ENCODE peak calls at places on chromosome 13, in ten cellular contexts. One of them, this sample, is unnamed.

GRCh38 chr13:74026753-74027152 is 107.5 kb downstream of the KLF12 start:
- DNase-seq in stimulated activated CD4-positive, alpha-beta T cell treated with anti-CD3 and anti-CD28 coated beads, Interleukin-2, amount 100 ng/mL, for 48 hours: peak; percentile 40
- DNase-seq in NCI-H345: no peak
- DNase-seq in fibroblast of the conjunctiva: no peak
- DNase-seq in Right ventricle myocardium superior: no peak
- DNase-seq in stimulated activated effector memory CD8-positive, alpha-beta T cell treated with anti-CD3 and anti-CD28 coated beads, Interleukin-12 subunit alpha, Interleukin-12 subunit beta, amount 100 ng/mL, for 72 hours: peak; percentile 68
- DNase-seq in H7: peak; percentile 44
- DNase-seq in foreskin fibroblast: no peak
- DNase-seq in cardiac muscle cell: peak; percentile 41
- DNase-seq in fibroblast of pulmonary artery: peak; percentile 20
- DNase-seq in this sample: no peak

GRCh38 chr13:71867101-71867814 is at the start of gene DACH1:
- DNase-seq in stimulated activated CD4-positive, alpha-beta T cell treated with anti-CD3 and anti-CD28 coated beads, Interleukin-2, amount 100 ng/mL, for 48 hours: no peak
- DNase-seq in NCI-H345: peak; percentile 71
- DNase-seq in fibroblast of the conjunctiva: peak; percentile 17
- DNase-seq in Right ventricle myocardium superior: peak; percentile 63
- DNase-seq in stimulated activated effector memory CD8-positive, alpha-beta T cell treated with anti-CD3 and anti-CD28 coated beads, Interleukin-12 subunit alpha, Interleukin-12 subunit beta, amount 100 ng/mL, for 72 hours: no peak
- DNase-seq in H7: peak; percentile 50
- DNase-seq in foreskin fibroblast: peak; percentile 63
- DNase-seq in cardiac muscle cell: peak; percentile 73
- DNase-seq in fibroblast of pulmonary artery: peak; percentile 68
- DNase-seq in this sample: no peak

GRCh38 chr13:39417131-39417530 is 185.9 kb downstream of the LHFPL6 start:
- DNase-seq in stimulated activated CD4-positive, alpha-beta T cell treated with anti-CD3 and anti-CD28 coated beads, Interleukin-2, amount 100 ng/mL, for 48 hours: no peak
- DNase-seq in NCI-H345: no peak
- DNase-seq in fibroblast of the conjunctiva: no peak
- DNase-seq in Right ventricle myocardium superior: peak; percentile 42
- DNase-seq in stimulated activated effector memory CD8-positive, alpha-beta T cell treated with anti-CD3 and anti-CD28 coated beads, Interleukin-12 subunit alpha, Interleukin-12 subunit beta, amount 100 ng/mL, for 72 hours: no peak
- DNase-seq in H7: peak; percentile 36
- DNase-seq in foreskin fibroblast: peak; percentile 20
- DNase-seq in cardiac muscle cell: peak; percentile 65
- DNase-seq in fibroblast of pulmonary artery: peak; percentile 34
- DNase-seq in this sample: no peak

GRCh38 chr13:44362394-44363040 is 11.1 kb upstream of the SERP2 start:
- DNase-seq in stimulated activated CD4-positive, alpha-beta T cell treated with anti-CD3 and anti-CD28 coated beads, Interleukin-2, amount 100 ng/mL, for 48 hours: no peak
- DNase-seq in NCI-H345: no peak
- DNase-seq in fibroblast of the conjunctiva: no peak
- DNase-seq in Right ventricle myocardium superior: no peak
- DNase-seq in stimulated activated effector memory CD8-positive, alpha-beta T cell treated with anti-CD3 and anti-CD28 coated beads, Interleukin-12 subunit alpha, Interleukin-12 subunit beta, amount 100 ng/mL, for 72 hours: no peak
- DNase-seq in H7: no peak
- DNase-seq in foreskin fibroblast: no peak
- DNase-seq in cardiac muscle cell: no peak
- DNase-seq in fibroblast of pulmonary artery: no peak
- DNase-seq in this sample: no peak

GRCh38 chr13:84243340-84243739 is 361.1 kb upstream of the SLITRK1 start:
- DNase-seq in stimulated activated CD4-positive, alpha-beta T cell treated with anti-CD3 and anti-CD28 coated beads, Interleukin-2, amount 100 ng/mL, for 48 hours: no peak
- DNase-seq in NCI-H345: no peak
- DNase-seq in fibroblast of the conjunctiva: no peak
- DNase-seq in Right ventricle myocardium superior: no peak
- DNase-seq in stimulated activated effector memory CD8-positive, alpha-beta T cell treated with anti-CD3 and anti-CD28 coated beads, Interleukin-12 subunit alpha, Interleukin-12 subunit beta, amount 100 ng/mL, for 72 hours: no peak
- DNase-seq in H7: no peak
- DNase-seq in foreskin fibroblast: no peak
- DNase-seq in cardiac muscle cell: no peak
- DNase-seq in fibroblast of pulmonary artery: no peak
- DNase-seq in this sample: no peak

GRCh38 chr13:95573226-95573625 is 20.7 kb downstream of the CLDN10 start:
- DNase-seq in stimulated activated CD4-positive, alpha-beta T cell treated with anti-CD3 and anti-CD28 coated beads, Interleukin-2, amount 100 ng/mL, for 48 hours: no peak
- DNase-seq in NCI-H345: no peak
- DNase-seq in fibroblast of the conjunctiva: no peak
- DNase-seq in Right ventricle myocardium superior: no peak
- DNase-seq in stimulated activated effector memory CD8-positive, alpha-beta T cell treated with anti-CD3 and anti-CD28 coated beads, Interleukin-12 subunit alpha, Interleukin-12 subunit beta, amount 100 ng/mL, for 72 hours: no peak
- DNase-seq in H7: no peak
- DNase-seq in foreskin fibroblast: peak; percentile 68
- DNase-seq in cardiac muscle cell: no peak
- DNase-seq in fibroblast of pulmonary artery: peak; percentile 67
- DNase-seq in this sample: no peak

GRCh38 chr13:78867655-78868054 is 208.7 kb upstream of the OBI1 start:
- DNase-seq in stimulated activated CD4-positive, alpha-beta T cell treated with anti-CD3 and anti-CD28 coated beads, Interleukin-2, amount 100 ng/mL, for 48 hours: no peak
- DNase-seq in NCI-H345: no peak
- DNase-seq in fibroblast of the conjunctiva: no peak
- DNase-seq in Right ventricle myocardium superior: no peak
- DNase-seq in stimulated activated effector memory CD8-positive, alpha-beta T cell treated with anti-CD3 and anti-CD28 coated beads, Interleukin-12 subunit alpha, Interleukin-12 subunit beta, amount 100 ng/mL, for 72 hours: no peak
- DNase-seq in H7: no peak
- DNase-seq in foreskin fibroblast: no peak
- DNase-seq in cardiac muscle cell: no peak
- DNase-seq in fibroblast of pulmonary artery: no peak
- DNase-seq in this sample: no peak

GRCh38 chr13:98746968-98747367 is 5.5 kb downstream of the SLC15A1 start:
- DNase-seq in stimulated activated CD4-positive, alpha-beta T cell treated with anti-CD3 and anti-CD28 coated beads, Interleukin-2, amount 100 ng/mL, for 48 hours: no peak
- DNase-seq in NCI-H345: no peak
- DNase-seq in fibroblast of the conjunctiva: no peak
- DNase-seq in Right ventricle myocardium superior: no peak
- DNase-seq in stimulated activated effector memory CD8-positive, alpha-beta T cell treated with anti-CD3 and anti-CD28 coated beads, Interleukin-12 subunit alpha, Interleukin-12 subunit beta, amount 100 ng/mL, for 72 hours: no peak
- DNase-seq in H7: no peak
- DNase-seq in foreskin fibroblast: peak; percentile 54
- DNase-seq in cardiac muscle cell: no peak
- DNase-seq in fibroblast of pulmonary artery: peak; percentile 12
- DNase-seq in this sample: no peak

GRCh38 chr13:41742917-41743552 is 217.9 kb downstream of the VWA8 start:
- DNase-seq in stimulated activated CD4-positive, alpha-beta T cell treated with anti-CD3 and anti-CD28 coated beads, Interleukin-2, amount 100 ng/mL, for 48 hours: no peak
- DNase-seq in NCI-H345: no peak
- DNase-seq in fibroblast of the conjunctiva: no peak
- DNase-seq in Right ventricle myocardium superior: no peak
- DNase-seq in stimulated activated effector memory CD8-positive, alpha-beta T cell treated with anti-CD3 and anti-CD28 coated beads, Interleukin-12 subunit alpha, Interleukin-12 subunit beta, amount 100 ng/mL, for 72 hours: no peak
- DNase-seq in H7: no peak
- DNase-seq in foreskin fibroblast: no peak
- DNase-seq in cardiac muscle cell: no peak
- DNase-seq in fibroblast of pulmonary artery: no peak
- DNase-seq in this sample: no peak

GRCh38 chr13:26379831-26380230 is 125.9 kb downstream of the CDK8 start:
- DNase-seq in stimulated activated CD4-positive, alpha-beta T cell treated with anti-CD3 and anti-CD28 coated beads, Interleukin-2, amount 100 ng/mL, for 48 hours: no peak
- DNase-seq in NCI-H345: no peak
- DNase-seq in fibroblast of the conjunctiva: no peak
- DNase-seq in Right ventricle myocardium superior: no peak
- DNase-seq in stimulated activated effector memory CD8-positive, alpha-beta T cell treated with anti-CD3 and anti-CD28 coated beads, Interleukin-12 subunit alpha, Interleukin-12 subunit beta, amount 100 ng/mL, for 72 hours: no peak
- DNase-seq in H7: no peak
- DNase-seq in foreskin fibroblast: no peak
- DNase-seq in cardiac muscle cell: no peak
- DNase-seq in fibroblast of pulmonary artery: no peak
- DNase-seq in this sample: no peak

GRCh38 chr13:45747071-45747470 is 45.0 kb downstream of the CBY2 start:
- DNase-seq in stimulated activated CD4-positive, alpha-beta T cell treated with anti-CD3 and anti-CD28 coated beads, Interleukin-2, amount 100 ng/mL, for 48 hours: no peak
- DNase-seq in NCI-H345: no peak
- DNase-seq in fibroblast of the conjunctiva: no peak
- DNase-seq in Right ventricle myocardium superior: no peak
- DNase-seq in stimulated activated effector memory CD8-positive, alpha-beta T cell treated with anti-CD3 and anti-CD28 coated beads, Interleukin-12 subunit alpha, Interleukin-12 subunit beta, amount 100 ng/mL, for 72 hours: no peak
- DNase-seq in H7: no peak
- DNase-seq in foreskin fibroblast: no peak
- DNase-seq in cardiac muscle cell: no peak
- DNase-seq in fibroblast of pulmonary artery: no peak
- DNase-seq in this sample: no peak

GRCh38 chr13:19782049-19782726 is 557 bp downstream of the PSPC1 start:
- DNase-seq in stimulated activated CD4-positive, alpha-beta T cell treated with anti-CD3 and anti-CD28 coated beads, Interleukin-2, amount 100 ng/mL, for 48 hours: peak; percentile 35
- DNase-seq in NCI-H345: no peak
- DNase-seq in fibroblast of the conjunctiva: no peak
- DNase-seq in Right ventricle myocardium superior: peak; percentile 76
- DNase-seq in stimulated activated effector memory CD8-positive, alpha-beta T cell treated with anti-CD3 and anti-CD28 coated beads, Interleukin-12 subunit alpha, Interleukin-12 subunit beta, amount 100 ng/mL, for 72 hours: peak; percentile 79
- DNase-seq in H7: peak; percentile 66
- DNase-seq in foreskin fibroblast: peak; percentile 72
- DNase-seq in cardiac muscle cell: peak; percentile 62
- DNase-seq in fibroblast of pulmonary artery: peak; percentile 56
- DNase-seq in this sample: peak; percentile 92

GRCh38 chr13:25281193-25281936 is 5.9 kb downstream of the MTMR6 start:
- DNase-seq in stimulated activated CD4-positive, alpha-beta T cell treated with anti-CD3 and anti-CD28 coated beads, Interleukin-2, amount 100 ng/mL, for 48 hours: no peak
- DNase-seq in NCI-H345: no peak
- DNase-seq in fibroblast of the conjunctiva: no peak
- DNase-seq in Right ventricle myocardium superior: no peak
- DNase-seq in stimulated activated effector memory CD8-positive, alpha-beta T cell treated with anti-CD3 and anti-CD28 coated beads, Interleukin-12 subunit alpha, Interleukin-12 subunit beta, amount 100 ng/mL, for 72 hours: no peak
- DNase-seq in H7: no peak
- DNase-seq in foreskin fibroblast: no peak
- DNase-seq in cardiac muscle cell: no peak
- DNase-seq in fibroblast of pulmonary artery: no peak
- DNase-seq in this sample: no peak

GRCh38 chr13:108609353-108609752 is 20.1 kb upstream of the MYO16 start:
- DNase-seq in stimulated activated CD4-positive, alpha-beta T cell treated with anti-CD3 and anti-CD28 coated beads, Interleukin-2, amount 100 ng/mL, for 48 hours: no peak
- DNase-seq in NCI-H345: no peak
- DNase-seq in fibroblast of the conjunctiva: no peak
- DNase-seq in Right ventricle myocardium superior: no peak
- DNase-seq in stimulated activated effector memory CD8-positive, alpha-beta T cell treated with anti-CD3 and anti-CD28 coated beads, Interleukin-12 subunit alpha, Interleukin-12 subunit beta, amount 100 ng/mL, for 72 hours: no peak
- DNase-seq in H7: peak; percentile 5
- DNase-seq in foreskin fibroblast: peak; percentile 27
- DNase-seq in cardiac muscle cell: peak; percentile 21
- DNase-seq in fibroblast of pulmonary artery: peak; percentile 16
- DNase-seq in this sample: no peak

GRCh38 chr13:23510979-23511735 is 59.1 kb upstream of the TNFRSF19 start:
- DNase-seq in stimulated activated CD4-positive, alpha-beta T cell treated with anti-CD3 and anti-CD28 coated beads, Interleukin-2, amount 100 ng/mL, for 48 hours: no peak
- DNase-seq in NCI-H345: peak; percentile 12
- DNase-seq in fibroblast of the conjunctiva: no peak
- DNase-seq in Right ventricle myocardium superior: no peak
- DNase-seq in stimulated activated effector memory CD8-positive, alpha-beta T cell treated with anti-CD3 and anti-CD28 coated beads, Interleukin-12 subunit alpha, Interleukin-12 subunit beta, amount 100 ng/mL, for 72 hours: no peak
- DNase-seq in H7: peak; percentile 60
- DNase-seq in foreskin fibroblast: peak; percentile 54
- DNase-seq in cardiac muscle cell: peak; percentile 69
- DNase-seq in fibroblast of pulmonary artery: peak; percentile 59
- DNase-seq in this sample: no peak